ENCODE peak calls at places on chromosome 13, in nine cellular contexts. One of them, this sample, is unnamed.
A peak's percentile ranks its signal among the peaks of the same experiment; 100 is the strongest.

GRCh38 chr13:77377016-77377415 is 50.1 kb upstream of the MYCBP2 start:
- DNase-seq in NB4: peak; percentile 40
- DNase-seq in Karpas-422: no peak
- DNase-seq in mesenchymal stem cell: no peak
- DNase-seq in naive thymus-derived CD4-positive, alpha-beta T cell: no peak
- DNase-seq in Calu3: no peak
- DNase-seq in T-helper 1 cell: no peak
- DNase-seq in HS-5: no peak
- DNase-seq in lower leg skin: no peak
- DNase-seq in this sample: no peak

GRCh38 chr13:90315061-90315460 is 1032.4 kb upstream of the MIR17HG start:
- DNase-seq in mesenchymal stem cell: no peak
- DNase-seq in naive thymus-derived CD4-positive, alpha-beta T cell: no peak
- DNase-seq in lower leg skin: no peak
- DNase-seq in T-helper 1 cell: no peak
- DNase-seq in Karpas-422: no peak
- DNase-seq in NB4: no peak
- DNase-seq in Calu3: no peak
- DNase-seq in HS-5: no peak
- DNase-seq in this sample: no peak

GRCh38 chr13:100536643-100537180 is 51.9 kb downstream of the GGACT start:
- DNase-seq in naive thymus-derived CD4-positive, alpha-beta T cell: no peak
- DNase-seq in NB4: no peak
- DNase-seq in Calu3: no peak
- DNase-seq in Karpas-422: no peak
- DNase-seq in mesenchymal stem cell: no peak
- DNase-seq in T-helper 1 cell: no peak
- DNase-seq in lower leg skin: no peak
- DNase-seq in HS-5: no peak
- DNase-seq in this sample: no peak

GRCh38 chr13:29767006-29767405 is 83.4 kb downstream of the UBL3 start:
- DNase-seq in naive thymus-derived CD4-positive, alpha-beta T cell: no peak
- DNase-seq in T-helper 1 cell: no peak
- DNase-seq in mesenchymal stem cell: peak; percentile 89
- DNase-seq in HS-5: no peak
- DNase-seq in NB4: no peak
- DNase-seq in lower leg skin: no peak
- DNase-seq in Calu3: no peak
- DNase-seq in Karpas-422: no peak
- DNase-seq in this sample: no peak

GRCh38 chr13:93216122-93216521 is 10.5 kb upstream of the GPC6 start:
- DNase-seq in HS-5: no peak
- DNase-seq in naive thymus-derived CD4-positive, alpha-beta T cell: no peak
- DNase-seq in T-helper 1 cell: no peak
- DNase-seq in NB4: no peak
- DNase-seq in mesenchymal stem cell: no peak
- DNase-seq in lower leg skin: no peak
- DNase-seq in Calu3: no peak
- DNase-seq in Karpas-422: no peak
- DNase-seq in this sample: no peak

GRCh38 chr13:62250501-62251175 is 835.0 kb upstream of the PCDH20 start:
- DNase-seq in HS-5: peak; percentile 26
- DNase-seq in lower leg skin: no peak
- DNase-seq in Calu3: no peak
- DNase-seq in Karpas-422: no peak
- DNase-seq in NB4: peak; percentile 4
- DNase-seq in naive thymus-derived CD4-positive, alpha-beta T cell: no peak
- DNase-seq in T-helper 1 cell: no peak
- DNase-seq in mesenchymal stem cell: peak; percentile 92
- DNase-seq in this sample: no peak

GRCh38 chr13:100423375-100423774 is 165.2 kb downstream of the GGACT start:
- DNase-seq in naive thymus-derived CD4-positive, alpha-beta T cell: no peak
- DNase-seq in Karpas-422: peak; percentile 25
- DNase-seq in mesenchymal stem cell: peak; percentile 25
- DNase-seq in T-helper 1 cell: no peak
- DNase-seq in NB4: peak; percentile 81
- DNase-seq in HS-5: no peak
- DNase-seq in Calu3: no peak
- DNase-seq in lower leg skin: no peak
- DNase-seq in this sample: no peak

GRCh38 chr13:74570834-74571233 is 436.6 kb upstream of the KLF12 start:
- DNase-seq in mesenchymal stem cell: peak; percentile 43
- DNase-seq in Calu3: no peak
- DNase-seq in HS-5: no peak
- DNase-seq in naive thymus-derived CD4-positive, alpha-beta T cell: no peak
- DNase-seq in Karpas-422: no peak
- DNase-seq in NB4: no peak
- DNase-seq in lower leg skin: no peak
- DNase-seq in T-helper 1 cell: no peak
- DNase-seq in this sample: no peak

GRCh38 chr13:113582841-113583631 is 1.5 kb upstream of the TFDP1 start:
- DNase-seq in mesenchymal stem cell: no peak
- DNase-seq in T-helper 1 cell: no peak
- DNase-seq in Calu3: no peak
- DNase-seq in Karpas-422: no peak
- DNase-seq in NB4: no peak
- DNase-seq in naive thymus-derived CD4-positive, alpha-beta T cell: no peak
- DNase-seq in lower leg skin: peak; percentile 71
- DNase-seq in HS-5: no peak
- DNase-seq in this sample: no peak

GRCh38 chr13:22893777-22894176 is 287.0 kb upstream of the SGCG start:
- DNase-seq in Karpas-422: no peak
- DNase-seq in naive thymus-derived CD4-positive, alpha-beta T cell: no peak
- DNase-seq in lower leg skin: no peak
- DNase-seq in NB4: no peak
- DNase-seq in mesenchymal stem cell: no peak
- DNase-seq in Calu3: no peak
- DNase-seq in T-helper 1 cell: no peak
- DNase-seq in HS-5: no peak
- DNase-seq in this sample: no peak

GRCh38 chr13:112689498-112690241 is at the start of gene ATP11A:
- DNase-seq in Calu3: peak; percentile 73
- DNase-seq in lower leg skin: peak; percentile 98
- DNase-seq in mesenchymal stem cell: peak; percentile 92
- DNase-seq in Karpas-422: peak; percentile 63
- DNase-seq in NB4: peak; percentile 94
- DNase-seq in naive thymus-derived CD4-positive, alpha-beta T cell: peak; percentile 72
- DNase-seq in T-helper 1 cell: peak; percentile 65
- DNase-seq in HS-5: no peak
- DNase-seq in this sample: peak; percentile 83

GRCh38 chr13:34294483-34295129 is 476.7 kb downstream of the RFC3 start:
- DNase-seq in lower leg skin: no peak
- DNase-seq in NB4: no peak
- DNase-seq in Calu3: no peak
- DNase-seq in HS-5: no peak
- DNase-seq in naive thymus-derived CD4-positive, alpha-beta T cell: no peak
- DNase-seq in Karpas-422: no peak
- DNase-seq in mesenchymal stem cell: no peak
- DNase-seq in T-helper 1 cell: no peak
- DNase-seq in this sample: no peak

GRCh38 chr13:44128522-44128921 is 245.1 kb upstream of the SERP2 start:
- DNase-seq in naive thymus-derived CD4-positive, alpha-beta T cell: no peak
- DNase-seq in lower leg skin: no peak
- DNase-seq in NB4: no peak
- DNase-seq in mesenchymal stem cell: no peak
- DNase-seq in Karpas-422: no peak
- DNase-seq in Calu3: no peak
- DNase-seq in HS-5: no peak
- DNase-seq in T-helper 1 cell: no peak
- DNase-seq in this sample: no peak

GRCh38 chr13:36925603-36926002 is 5.6 kb upstream of the SMAD9 start:
- DNase-seq in T-helper 1 cell: no peak
- DNase-seq in HS-5: no peak
- DNase-seq in Calu3: no peak
- DNase-seq in naive thymus-derived CD4-positive, alpha-beta T cell: no peak
- DNase-seq in mesenchymal stem cell: no peak
- DNase-seq in Karpas-422: peak; percentile 53
- DNase-seq in lower leg skin: no peak
- DNase-seq in NB4: no peak
- DNase-seq in this sample: no peak

GRCh38 chr13:76717092-76717491 is 169.1 kb downstream of the KCTD12 start:
- DNase-seq in naive thymus-derived CD4-positive, alpha-beta T cell: no peak
- DNase-seq in NB4: no peak
- DNase-seq in Calu3: no peak
- DNase-seq in lower leg skin: no peak
- DNase-seq in HS-5: no peak
- DNase-seq in Karpas-422: no peak
- DNase-seq in T-helper 1 cell: no peak
- DNase-seq in mesenchymal stem cell: peak; percentile 82
- DNase-seq in this sample: no peak

GRCh38 chr13:33487575-33488243 is 202.2 kb upstream of the STARD13 start:
- DNase-seq in lower leg skin: no peak
- DNase-seq in T-helper 1 cell: no peak
- DNase-seq in Karpas-422: peak; percentile 58
- DNase-seq in mesenchymal stem cell: peak; percentile 56
- DNase-seq in HS-5: no peak
- DNase-seq in Calu3: peak; percentile 8
- DNase-seq in NB4: peak; percentile 61
- DNase-seq in naive thymus-derived CD4-positive, alpha-beta T cell: no peak
- DNase-seq in this sample: no peak

GRCh38 chr13:84439108-84439507 is 556.8 kb upstream of the SLITRK1 start:
- DNase-seq in lower leg skin: no peak
- DNase-seq in mesenchymal stem cell: no peak
- DNase-seq in T-helper 1 cell: no peak
- DNase-seq in naive thymus-derived CD4-positive, alpha-beta T cell: no peak
- DNase-seq in Karpas-422: no peak
- DNase-seq in HS-5: no peak
- DNase-seq in NB4: no peak
- DNase-seq in Calu3: no peak
- DNase-seq in this sample: no peak

GRCh38 chr13:48448963-48449614 is 36.2 kb upstream of the LPAR6 start:
- DNase-seq in mesenchymal stem cell: peak; percentile 69
- DNase-seq in Karpas-422: no peak
- DNase-seq in lower leg skin: no peak
- DNase-seq in HS-5: peak; percentile 22
- DNase-seq in Calu3: no peak
- DNase-seq in NB4: peak; percentile 81
- DNase-seq in naive thymus-derived CD4-positive, alpha-beta T cell: no peak
- DNase-seq in T-helper 1 cell: no peak
- DNase-seq in this sample: no peak

GRCh38 chr13:28022848-28023518 is 34.5 kb upstream of the URAD start:
- DNase-seq in lower leg skin: no peak
- DNase-seq in NB4: no peak
- DNase-seq in mesenchymal stem cell: no peak
- DNase-seq in Calu3: no peak
- DNase-seq in T-helper 1 cell: no peak
- DNase-seq in naive thymus-derived CD4-positive, alpha-beta T cell: no peak
- DNase-seq in Karpas-422: no peak
- DNase-seq in HS-5: no peak
- DNase-seq in this sample: no peak

GRCh38 chr13:48594080-48594815 is 59.5 kb upstream of the CYSLTR2 start:
- DNase-seq in HS-5: no peak
- DNase-seq in lower leg skin: no peak
- DNase-seq in mesenchymal stem cell: peak; percentile 35
- DNase-seq in NB4: no peak
- DNase-seq in Calu3: no peak
- DNase-seq in naive thymus-derived CD4-positive, alpha-beta T cell: no peak
- DNase-seq in Karpas-422: peak; percentile 90
- DNase-seq in T-helper 1 cell: no peak
- DNase-seq in this sample: no peak

GRCh38 chr13:44969858-44970484 is 19.3 kb downstream of the NUFIP1 start:
- DNase-seq in HS-5: no peak
- DNase-seq in NB4: peak; percentile 44
- DNase-seq in Karpas-422: peak; percentile 62
- DNase-seq in T-helper 1 cell: no peak
- DNase-seq in lower leg skin: no peak
- DNase-seq in mesenchymal stem cell: peak; percentile 72
- DNase-seq in naive thymus-derived CD4-positive, alpha-beta T cell: no peak
- DNase-seq in Calu3: no peak
- DNase-seq in this sample: no peak

This sample was measured in CD4-positive, alpha-beta memory T cell.